ENCODE peak calls at places on chromosome 14, in eight cellular contexts. N is cardiac fibroblast, V is foreskin fibroblast, T is Peyer's patch, K is MM.1S, F is cardiac muscle cell, W is heart left ventricle, B is transverse colon. C is an unnamed sample.

GRCh38 chr14:105532111-105532623 is 5.8 kb downstream of the TMEM121 start:
- DNase-seq in N (no peak), V (no peak), T (no peak), K (no peak), F (no peak), W (no peak), B (no peak), C (no peak)

GRCh38 chr14:78567343-78567742 is 397.2 kb downstream of the NRXN3 start:
- DNase-seq in N (peak), V (peak), T (no peak), K (no peak), F (no peak), W (no peak), B (no peak), C (peak)

GRCh38 chr14:32075636-32076277 is 1.3 kb upstream of the ARHGAP5 start:
- DNase-seq in N (peak), V (peak), T (no peak), K (no peak), F (peak), W (peak), B (peak), C (peak)

GRCh38 chr14:67517083-67517482 is 16.0 kb upstream of the PLEKHH1 start:
- DNase-seq in N (peak), V (peak), T (no peak), K (no peak), F (peak), W (peak), B (peak), C (peak)

GRCh38 chr14:44369401-44370123 is 137.5 kb downstream of the FSCB start:
- DNase-seq in N (no peak), V (no peak), T (no peak), K (no peak), F (peak), W (no peak), B (no peak), C (peak)

GRCh38 chr14:20278414-20278813 is 27.3 kb downstream of the TTC5 start:
- DNase-seq in N (peak), V (peak), T (peak), K (no peak), F (no peak), W (no peak), B (no peak), C (peak)

GRCh38 chr14:24935796-24936195 is 114.2 kb downstream of the STXBP6 start:
- DNase-seq in N (no peak), V (peak), T (no peak), K (no peak), F (no peak), W (no peak), B (no peak), C (no peak)

GRCh38 chr14:94768521-94769412 is 1.1 kb downstream of the GSC start:
- DNase-seq in N (no peak), V (peak), T (no peak), K (no peak), F (no peak), W (no peak), B (no peak), C (no peak)

GRCh38 chr14:61174395-61175386 is 106.4 kb downstream of the TMEM30B start:
- DNase-seq in N (peak), V (peak), T (no peak), K (no peak), F (no peak), W (no peak), B (no peak), C (peak)

GRCh38 chr14:30443368-30444007 is 115.5 kb upstream of the G2E3 start:
- DNase-seq in N (peak), V (peak), T (no peak), K (peak), F (peak), W (no peak), B (no peak), C (peak)

GRCh38 chr14:105876158-105876557 is 349.8 kb downstream of the TMEM121 start:
- DNase-seq in N (no peak), V (no peak), T (peak), K (no peak), F (no peak), W (no peak), B (no peak), C (no peak)

GRCh38 chr14:59582845-59583509 is 6.4 kb upstream of the CCDC175 start:
- DNase-seq in N (no peak), V (no peak), T (no peak), K (no peak), F (no peak), W (no peak), B (no peak), C (no peak)

GRCh38 chr14:64879635-64880381 is at the start of gene SPTB:
- DNase-seq in N (no peak), V (peak), T (peak), K (peak), F (peak), W (peak), B (peak), C (no peak)

GRCh38 chr14:33534636-33535035 is 416.2 kb downstream of the EGLN3 start:
- DNase-seq in N (no peak), V (no peak), T (no peak), K (no peak), F (no peak), W (no peak), B (no peak), C (no peak)

GRCh38 chr14:95507174-95507573 is 9.3 kb downstream of the SYNE3 start:
- DNase-seq in N (peak), V (peak), T (peak), K (no peak), F (no peak), W (peak), B (peak), C (peak)

GRCh38 chr14:20455355-20456300 is 602 bp downstream of the APEX1 start:
- DNase-seq in N (peak), V (peak), T (peak), K (no peak), F (peak), W (no peak), B (no peak), C (peak)

GRCh38 chr14:21467620-21468019 is 9.1 kb downstream of the RAB2B start:
- DNase-seq in N (peak), V (peak), T (no peak), K (no peak), F (no peak), W (no peak), B (no peak), C (peak)

GRCh38 chr14:104797112-104798044 is 1.8 kb upstream of the AKT1 start:
- DNase-seq in N (no peak), V (peak), T (peak), K (peak), F (peak), W (no peak), B (peak), C (no peak)

GRCh38 chr14:28365510-28365909 is 401.1 kb upstream of the FOXG1 start:
- DNase-seq in N (no peak), V (no peak), T (no peak), K (no peak), F (no peak), W (no peak), B (no peak), C (no peak)

GRCh38 chr14:73591690-73592448 is at the start of gene ACOT4:
- DNase-seq in N (peak), V (peak), T (peak), K (no peak), F (peak), W (peak), B (peak), C (peak)

GRCh38 chr14:59337151-59337611 is 128.0 kb downstream of the GPR135 start:
- DNase-seq in N (peak), V (peak), T (peak), K (no peak), F (no peak), W (peak), B (peak), C (peak)

GRCh38 chr14:70638416-70638815 is 3.3 kb upstream of the TTC9 start:
- DNase-seq in N (no peak), V (no peak), T (no peak), K (no peak), F (no peak), W (no peak), B (no peak), C (no peak)

GRCh38 chr14:76181546-76181945 is 29.8 kb downstream of the GPATCH2L start:
- DNase-seq in N (peak), V (peak), T (no peak), K (no peak), F (no peak), W (no peak), B (no peak), C (peak)

GRCh38 chr14:96581902-96582640 is 79.9 kb downstream of the PAPOLA start:
- DNase-seq in N (no peak), V (no peak), T (no peak), K (no peak), F (no peak), W (no peak), B (no peak), C (no peak)

GRCh38 chr14:90060312-90060964 is 1.4 kb upstream of the KCNK13 start:
- DNase-seq in N (peak), V (peak), T (peak), K (peak), F (peak), W (peak), B (peak), C (peak)

GRCh38 chr14:71730471-71730870 is 201.8 kb upstream of the RGS6 start:
- DNase-seq in N (no peak), V (no peak), T (no peak), K (no peak), F (no peak), W (no peak), B (no peak), C (no peak)

GRCh38 chr14:69999246-69999645 is 120.0 kb downstream of the SMOC1 start:
- DNase-seq in N (peak), V (no peak), T (no peak), K (no peak), F (no peak), W (no peak), B (no peak), C (peak)

GRCh38 chr14:64060648-64061096 is 207.9 kb downstream of the SYNE2 start:
- DNase-seq in N (peak), V (peak), T (peak), K (peak), F (peak), W (no peak), B (peak), C (no peak)

GRCh38 chr14:80919622-80920021 is 21.9 kb downstream of the CEP128 start:
- DNase-seq in N (no peak), V (no peak), T (no peak), K (no peak), F (no peak), W (no peak), B (no peak), C (no peak)

GRCh38 chr14:86153480-86153879 is 623.5 kb downstream of the FLRT2 start:
- DNase-seq in N (no peak), V (no peak), T (no peak), K (no peak), F (no peak), W (no peak), B (no peak), C (no peak)
- TF ChIP-seq CTCF in N (no peak), V (peak), T (no peak), K (peak), F (no peak), W (no peak), B (no peak), C (no peak)

DNA sequence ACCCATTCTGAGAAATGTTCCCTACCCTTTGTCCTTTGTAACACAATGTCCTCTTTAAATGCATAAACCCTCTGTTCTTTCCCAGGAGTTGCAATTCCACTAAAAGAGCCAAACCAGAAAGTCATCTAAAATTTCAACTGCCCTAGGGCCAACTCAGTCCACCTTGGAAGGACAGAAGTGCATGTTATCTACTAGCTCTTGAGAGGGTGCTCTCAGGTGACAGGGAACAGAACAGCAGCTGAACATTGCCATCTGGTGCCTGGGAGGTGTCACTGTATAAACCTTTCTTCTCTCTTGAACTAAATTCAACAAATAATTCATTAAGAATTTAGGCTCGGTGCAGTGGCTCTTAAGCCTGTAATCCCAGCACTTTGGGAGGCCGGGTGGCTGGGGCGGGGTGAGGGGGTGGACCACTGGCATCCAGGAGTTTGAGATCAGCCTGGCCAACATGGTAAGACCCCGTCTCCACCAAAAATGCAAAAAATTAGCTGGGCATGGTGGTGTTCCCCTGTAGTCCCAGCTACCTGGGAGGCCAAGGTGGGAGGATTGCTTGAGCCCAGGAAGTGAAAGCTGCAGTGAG is 10.3 kb upstream of the FERMT2 start:
- DNase-seq in N (peak), V (peak), T (peak), K (peak), F (peak), W (peak), B (peak), C (peak)
- TF ChIP-seq CTCF in N (peak), V (peak), T (peak), K (peak), F (peak), W (peak), B (peak), C (peak)

DNA sequence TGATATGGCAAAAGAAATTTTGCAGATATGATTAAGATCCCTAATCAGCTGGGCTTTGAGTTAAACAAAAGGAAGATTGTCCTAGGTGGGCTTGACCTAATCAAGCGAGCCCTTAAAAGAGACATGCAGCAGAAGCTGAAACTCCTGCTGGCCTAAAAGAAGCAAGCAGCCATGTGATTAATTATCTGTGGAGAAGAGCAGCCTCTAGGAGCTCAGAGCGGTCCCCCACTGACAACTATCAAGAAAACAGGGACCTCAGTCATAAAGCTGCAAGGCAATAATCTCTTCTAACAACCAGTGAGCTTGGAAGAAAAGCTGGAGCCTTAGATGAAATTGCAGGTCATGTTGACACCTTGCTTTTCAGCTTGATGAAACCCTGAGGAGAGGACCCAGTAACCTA is 288.9 kb upstream of the CLEC14A start:
- DNase-seq in N (no peak), V (no peak), T (no peak), K (no peak), F (no peak), W (no peak), B (no peak), C (no peak)
- TF ChIP-seq CTCF in N (no peak), V (no peak), T (no peak), K (no peak), F (no peak), W (no peak), B (no peak), C (no peak)

GRCh38 chr14:92600318-92601053 is 86.9 kb downstream of the RIN3 start:
- DNase-seq in N (peak), V (peak), T (no peak), K (no peak), F (no peak), W (no peak), B (no peak), C (peak)
- TF ChIP-seq CTCF in N (no peak), V (peak), T (no peak), K (no peak), F (no peak), W (no peak), B (no peak), C (no peak)

GRCh38 chr14:68718033-68718725 is 74.7 kb downstream of the ZFP36L1 start:
- DNase-seq in N (no peak), V (no peak), T (no peak), K (no peak), F (no peak), W (no peak), B (no peak), C (no peak)

GRCh38 chr14:68715032-68715924 is 77.6 kb downstream of the ZFP36L1 start:
- DNase-seq in N (peak), V (peak), T (no peak), K (no peak), F (no peak), W (no peak), B (no peak), C (no peak)

GRCh38 chr14:68719634-68720384 is 73.1 kb downstream of the ZFP36L1 start:
- DNase-seq in N (no peak), V (no peak), T (no peak), K (peak), F (no peak), W (no peak), B (no peak), C (no peak)

GRCh38 chr14:68713782-68714181 is 79.1 kb downstream of the ZFP36L1 start:
- DNase-seq in N (no peak), V (no peak), T (no peak), K (no peak), F (no peak), W (no peak), B (no peak), C (no peak)

DNA sequence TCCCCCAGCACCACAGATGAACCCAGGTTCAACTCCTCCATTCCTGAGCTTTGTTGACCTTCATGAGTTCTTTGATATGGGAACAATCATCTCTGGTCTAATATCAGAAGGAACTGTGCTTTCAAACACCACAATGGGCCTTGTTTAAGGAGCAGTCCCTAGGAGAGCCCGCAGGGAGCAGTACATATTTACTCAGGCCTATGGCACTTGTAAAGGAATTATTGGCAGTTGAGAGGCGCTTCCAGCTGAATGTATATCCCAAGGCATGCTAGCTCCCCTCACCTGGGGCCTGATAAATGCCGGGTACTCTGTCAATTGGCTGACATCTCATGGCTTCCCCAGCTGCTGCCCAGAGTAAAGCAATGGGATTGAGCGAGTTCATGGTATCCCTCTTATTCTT is 76.2 kb downstream of the ZFP36L1 start:
- DNase-seq in N (no peak), V (no peak), T (no peak), K (no peak), F (no peak), W (no peak), B (peak), C (no peak)
- TF ChIP-seq CTCF in N (no peak), V (no peak), T (no peak), K (no peak), F (no peak), W (no peak), B (peak), C (no peak)

DNA sequence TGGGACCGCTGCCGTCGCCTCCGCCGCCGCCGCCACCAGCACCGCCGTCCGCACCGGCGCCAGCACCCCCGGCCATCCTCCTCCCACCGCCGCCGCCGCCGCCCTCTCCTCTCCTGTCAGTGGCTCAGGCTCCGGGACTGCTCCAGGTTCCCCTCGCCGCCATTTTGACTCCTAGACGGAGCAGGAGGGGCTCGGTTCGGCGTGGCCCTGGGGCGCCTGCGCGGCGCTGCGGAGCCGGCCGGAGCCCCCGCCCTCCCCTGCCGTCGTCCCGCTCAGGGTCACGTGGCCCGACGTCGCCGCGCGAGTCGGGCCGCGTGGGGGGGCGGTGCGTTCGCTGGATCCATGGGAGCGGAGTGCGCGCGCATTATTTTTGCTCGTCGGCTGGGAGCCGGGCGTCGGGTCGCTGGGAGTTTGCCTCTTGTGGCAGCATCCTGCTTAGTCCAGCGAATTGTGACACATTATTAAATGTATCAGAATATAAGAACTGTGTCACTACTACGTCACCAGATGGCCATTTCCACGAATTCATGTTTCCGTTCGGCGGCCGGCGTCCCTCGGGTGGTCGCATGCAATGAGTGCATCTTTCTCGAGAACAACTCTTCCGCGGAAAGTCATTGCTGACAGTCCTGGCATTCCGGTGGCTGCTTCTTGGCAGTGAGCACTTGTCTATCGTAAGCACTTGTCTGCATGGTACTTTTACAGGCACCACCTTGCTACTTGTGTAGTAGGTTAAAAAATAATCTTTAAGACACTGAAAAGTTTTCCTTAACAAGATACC is at the start of gene BTBD7:
- DNase-seq in N (peak), V (peak), T (peak), K (peak), F (peak), W (peak), B (peak), C (peak)
- TF ChIP-seq CTCF in N (peak), V (no peak), T (no peak), K (peak), F (no peak), W (peak), B (peak), C (peak)

DNA sequence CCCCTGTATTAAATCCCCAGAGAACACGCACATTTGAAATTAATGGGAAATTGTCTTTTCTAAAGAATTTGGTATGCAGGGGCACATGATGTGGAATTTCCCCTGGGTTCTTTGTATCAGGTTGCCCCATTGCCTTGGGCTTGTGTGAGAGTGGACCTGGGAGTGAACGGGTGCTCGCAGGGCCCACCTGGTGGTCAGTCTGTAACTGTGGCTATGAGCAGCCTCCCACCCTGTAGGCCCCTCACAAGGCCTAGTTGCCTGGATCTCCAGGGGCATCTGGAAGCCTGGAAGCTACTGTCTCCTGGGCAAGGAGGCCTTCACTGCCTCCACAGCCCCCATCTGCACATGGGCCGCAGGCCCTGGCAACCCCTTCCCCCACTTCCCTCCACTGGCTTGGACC is 96.7 kb downstream of the SLC25A47 start:
- DNase-seq in N (no peak), V (no peak), T (peak), K (no peak), F (no peak), W (no peak), B (no peak), C (no peak)
- TF ChIP-seq CTCF in N (no peak), V (no peak), T (no peak), K (no peak), F (peak), W (no peak), B (no peak), C (no peak)

DNA sequence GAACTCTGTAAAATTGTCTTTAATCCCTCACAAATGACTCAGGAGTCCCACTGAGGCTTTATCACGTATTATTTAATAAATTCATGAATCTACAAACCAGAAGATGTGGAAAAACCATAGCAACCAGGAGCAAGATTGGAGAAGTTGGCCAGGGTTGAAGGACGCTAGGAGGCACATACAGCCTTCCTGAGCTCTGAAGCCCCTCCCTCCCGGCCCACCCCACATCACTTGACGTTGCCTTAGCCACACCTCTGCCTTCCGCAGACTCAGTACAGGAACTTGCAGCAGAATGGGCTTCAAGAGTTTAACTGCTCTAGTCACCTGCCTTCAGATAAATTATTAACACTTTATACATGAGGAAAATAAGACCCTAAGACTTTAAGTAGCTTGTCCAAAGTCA is 33.9 kb downstream of the SLC35F4 start:
- DNase-seq in N (no peak), V (no peak), T (no peak), K (no peak), F (peak), W (no peak), B (no peak), C (no peak)
- TF ChIP-seq CTCF in N (no peak), V (no peak), T (no peak), K (no peak), F (no peak), W (no peak), B (no peak), C (no peak)